ENCODE peak calls at places on chromosomes 6 and 20, in six cellular contexts. W, F, L, C, P and K are unnamed samples.

GRCh38 chr6:90286884-90287488 is 9.7 kb downstream of the BACH2 start:
- DNase-seq in W (no peak), F (peak; percentile 37), L (peak; percentile 6), C (peak; percentile 62), P (peak; percentile 8), K (no peak)

GRCh38 chr6:53770690-53771320 is 24.0 kb upstream of the LRRC1 start:
- DNase-seq in W (no peak), F (no peak), L (no peak), C (no peak), P (no peak), K (no peak)

GRCh38 chr20:44056010-44056698 is 130.8 kb downstream of the JPH2 start:
- DNase-seq in W (peak; percentile 41), F (peak; percentile 23), L (no peak), C (peak; percentile 78), P (peak; percentile 45), K (no peak)

GRCh38 chr6:9455794-9456193 is 959.1 kb downstream of the TFAP2A start:
- DNase-seq in W (no peak), F (no peak), L (no peak), C (no peak), P (no peak), K (no peak)

GRCh38 chr6:147173675-147174339 is 30.4 kb upstream of the STXBP5 start:
- DNase-seq in W (no peak), F (no peak), L (no peak), C (no peak), P (no peak), K (no peak)

GRCh38 chr6:43221046-43221773 is 8.1 kb downstream of the DNPH1 start:
- DNase-seq in W (no peak), F (no peak), L (peak; percentile 5), C (no peak), P (no peak), K (no peak)

GRCh38 chr20:43937586-43937985 is 22.9 kb downstream of the TOX2 start:
- DNase-seq in W (no peak), F (no peak), L (no peak), C (no peak), P (no peak), K (no peak)

GRCh38 chr20:52959125-52959524 is 13.0 kb upstream of the TSHZ2 start:
- DNase-seq in W (no peak), F (peak; percentile 30), L (no peak), C (no peak), P (no peak), K (no peak)

GRCh38 chr6:52317841-52318581 is 33.5 kb upstream of the MCM3 start:
- DNase-seq in W (no peak), F (peak; percentile 11), L (peak; percentile 60), C (no peak), P (no peak), K (no peak)

GRCh38 chr20:64188682-64189529 is 24.7 kb downstream of the MYT1 start:
- DNase-seq in W (no peak), F (peak; percentile 18), L (peak; percentile 31), C (no peak), P (no peak), K (no peak)

GRCh38 chr6:50655848-50656453 is 57.4 kb upstream of the TFAP2D start:
- DNase-seq in W (no peak), F (no peak), L (no peak), C (no peak), P (no peak), K (no peak)

GRCh38 chr6:110814488-110815259 is 595 bp downstream of the CDK19 start:
- DNase-seq in W (peak; percentile 56), F (peak; percentile 62), L (peak; percentile 30), C (peak; percentile 55), P (peak; percentile 43), K (no peak)

GRCh38 chr20:50469324-50469723 is 40.9 kb upstream of the PTPN1 start:
- DNase-seq in W (no peak), F (no peak), L (no peak), C (no peak), P (no peak), K (no peak)

GRCh38 chr6:27176096-27176495 is 71.4 kb upstream of the PRSS16 start:
- DNase-seq in W (no peak), F (peak; percentile 19), L (peak; percentile 34), C (no peak), P (no peak), K (no peak)

GRCh38 chr20:51106011-51106410 is 83.1 kb upstream of the KCNG1 start:
- DNase-seq in W (no peak), F (no peak), L (no peak), C (no peak), P (no peak), K (no peak)

GRCh38 chr6:33995046-33995872 is 150.6 kb downstream of the GRM4 start:
- DNase-seq in W (no peak), F (no peak), L (no peak), C (no peak), P (no peak), K (peak; percentile 39)

GRCh38 chr6:158358450-158359077 is 46.3 kb downstream of the TULP4 start:
- DNase-seq in W (no peak), F (no peak), L (no peak), C (no peak), P (no peak), K (no peak)